ENCODE peak calls at places on chromosome 2, in four cellular contexts. Y is HEK293T, U is iris pigment epithelial cell, N is NCI-H510A treated with DMSO at 0.1 percent for 48 hours. D is an unnamed sample.

GRCh38 chr2:217899231-217900009 is 103.4 kb downstream of the TNS1 start:
- DNase-seq in U (peak), Y (peak), N (peak), D (peak)

GRCh38 chr2:12177052-12177994 is 430.9 kb downstream of the LPIN1 start:
- DNase-seq in N (peak), Y (peak), U (peak), D (no peak)

GRCh38 chr2:37776487-37776886 is 105.0 kb upstream of the CDC42EP3 start:
- DNase-seq in N (no peak), U (peak), Y (no peak), D (no peak)

GRCh38 chr2:208502288-208502687 is 95.7 kb downstream of the PTH2R start:
- DNase-seq in N (peak), Y (no peak), U (no peak), D (no peak)

GRCh38 chr2:201007584-201007998 is 44.1 kb upstream of the ORC2 start:
- DNase-seq in N (no peak), Y (no peak), U (no peak), D (no peak)

GRCh38 chr2:119158563-119159347 is at the start of gene C1QL2:
- DNase-seq in Y (peak), U (no peak), N (peak), D (no peak)

GRCh38 chr2:157875720-157876065 is 437 bp downstream of the ACVR1 start:
- DNase-seq in U (peak), N (no peak), Y (peak), D (no peak)

GRCh38 chr2:185006481-185006880 is 408.2 kb downstream of the ZNF804A start:
- DNase-seq in U (no peak), Y (no peak), N (no peak), D (no peak)

D was measured in NCI-H2029 treated with DMSO at 0.1 percent for 48 hours.